ENCODE peak calls at places on chromosome 12, in eight cellular contexts. One of them, this sample, is unnamed.

GRCh38 chr12:2083561-2083960 is 30.8 kb downstream of the CACNA1C start:
- DNase-seq in bronchial epithelial cell: no peak
- DNase-seq in foreskin fibroblast: peak
- DNase-seq in endothelial cell: no peak
- DNase-seq in colonic mucosa: no peak
- DNase-seq in MM.1S: no peak
- DNase-seq in left ventricle myocardium inferior: no peak
- DNase-seq in neural crest cell: no peak
- DNase-seq in this sample: no peak

GRCh38 chr12:71312767-71313375 is 126.7 kb upstream of the LGR5 start:
- DNase-seq in left ventricle myocardium inferior: no peak
- DNase-seq in endothelial cell: no peak
- DNase-seq in bronchial epithelial cell: peak
- DNase-seq in MM.1S: no peak
- DNase-seq in colonic mucosa: no peak
- DNase-seq in neural crest cell: no peak
- DNase-seq in foreskin fibroblast: peak
- DNase-seq in this sample: no peak

GRCh38 chr12:93943766-93944165 is 204.6 kb upstream of the PLXNC1 start:
- DNase-seq in bronchial epithelial cell: peak
- DNase-seq in left ventricle myocardium inferior: no peak
- DNase-seq in foreskin fibroblast: peak
- DNase-seq in colonic mucosa: no peak
- DNase-seq in neural crest cell: no peak
- DNase-seq in endothelial cell: no peak
- DNase-seq in MM.1S: no peak
- DNase-seq in this sample: no peak

GRCh38 chr12:39402922-39403321 is 40.0 kb downstream of the KIF21A start:
- DNase-seq in neural crest cell: no peak
- DNase-seq in endothelial cell: no peak
- DNase-seq in MM.1S: no peak
- DNase-seq in foreskin fibroblast: no peak
- DNase-seq in bronchial epithelial cell: peak
- DNase-seq in left ventricle myocardium inferior: no peak
- DNase-seq in colonic mucosa: no peak
- DNase-seq in this sample: no peak

GRCh38 chr12:123941485-123942276 is 30.9 kb downstream of the CCDC92 start:
- DNase-seq in left ventricle myocardium inferior: no peak
- DNase-seq in foreskin fibroblast: peak
- DNase-seq in endothelial cell: no peak
- DNase-seq in bronchial epithelial cell: no peak
- DNase-seq in colonic mucosa: no peak
- DNase-seq in neural crest cell: no peak
- DNase-seq in MM.1S: no peak
- DNase-seq in this sample: no peak

GRCh38 chr12:97640826-97641225 is 178.2 kb downstream of the RMST start:
- DNase-seq in left ventricle myocardium inferior: no peak
- DNase-seq in bronchial epithelial cell: peak
- DNase-seq in colonic mucosa: no peak
- DNase-seq in MM.1S: no peak
- DNase-seq in neural crest cell: no peak
- DNase-seq in endothelial cell: no peak
- DNase-seq in foreskin fibroblast: no peak
- DNase-seq in this sample: no peak

GRCh38 chr12:83434600-83434999 is 747.9 kb downstream of the TMTC2 start:
- DNase-seq in neural crest cell: no peak
- DNase-seq in bronchial epithelial cell: peak
- DNase-seq in colonic mucosa: no peak
- DNase-seq in MM.1S: no peak
- DNase-seq in endothelial cell: no peak
- DNase-seq in left ventricle myocardium inferior: no peak
- DNase-seq in foreskin fibroblast: peak
- DNase-seq in this sample: no peak

GRCh38 chr12:57240069-57240921 is 10.7 kb downstream of the STAC3 start:
- DNase-seq in endothelial cell: no peak
- DNase-seq in bronchial epithelial cell: peak
- DNase-seq in neural crest cell: no peak
- DNase-seq in left ventricle myocardium inferior: peak
- DNase-seq in MM.1S: peak
- DNase-seq in foreskin fibroblast: peak
- DNase-seq in colonic mucosa: no peak
- DNase-seq in this sample: peak

GRCh38 chr12:118064608-118065007 is 3.6 kb upstream of the WSB2 start:
- DNase-seq in endothelial cell: peak
- DNase-seq in MM.1S: no peak
- DNase-seq in neural crest cell: no peak
- DNase-seq in bronchial epithelial cell: no peak
- DNase-seq in colonic mucosa: no peak
- DNase-seq in foreskin fibroblast: peak
- DNase-seq in left ventricle myocardium inferior: no peak
- DNase-seq in this sample: no peak

GRCh38 chr12:98296462-98297079 is 218.8 kb upstream of the TMPO start:
- DNase-seq in neural crest cell: peak
- DNase-seq in bronchial epithelial cell: no peak
- DNase-seq in MM.1S: peak
- DNase-seq in endothelial cell: no peak
- DNase-seq in foreskin fibroblast: no peak
- DNase-seq in left ventricle myocardium inferior: no peak
- DNase-seq in colonic mucosa: no peak
- DNase-seq in this sample: peak

GRCh38 chr12:68491204-68491960 is 119.3 kb upstream of the RAP1B start:
- DNase-seq in bronchial epithelial cell: no peak
- DNase-seq in colonic mucosa: no peak
- DNase-seq in MM.1S: no peak
- DNase-seq in endothelial cell: no peak
- DNase-seq in foreskin fibroblast: no peak
- DNase-seq in neural crest cell: no peak
- DNase-seq in left ventricle myocardium inferior: no peak
- DNase-seq in this sample: no peak

GRCh38 chr12:47807338-47807737 is 12.4 kb downstream of the HDAC7 start:
- DNase-seq in neural crest cell: no peak
- DNase-seq in foreskin fibroblast: no peak
- DNase-seq in colonic mucosa: no peak
- DNase-seq in bronchial epithelial cell: no peak
- DNase-seq in left ventricle myocardium inferior: peak
- DNase-seq in endothelial cell: no peak
- DNase-seq in MM.1S: no peak
- DNase-seq in this sample: no peak

GRCh38 chr12:84599539-84599938 is 313.1 kb downstream of the SLC6A15 start:
- DNase-seq in bronchial epithelial cell: peak
- DNase-seq in endothelial cell: no peak
- DNase-seq in left ventricle myocardium inferior: no peak
- DNase-seq in MM.1S: no peak
- DNase-seq in foreskin fibroblast: peak
- DNase-seq in colonic mucosa: no peak
- DNase-seq in neural crest cell: no peak
- DNase-seq in this sample: peak

GRCh38 chr12:100897240-100897639 is 102.7 kb downstream of the ANO4 start:
- DNase-seq in left ventricle myocardium inferior: no peak
- DNase-seq in endothelial cell: no peak
- DNase-seq in foreskin fibroblast: no peak
- DNase-seq in MM.1S: no peak
- DNase-seq in colonic mucosa: no peak
- DNase-seq in bronchial epithelial cell: no peak
- DNase-seq in neural crest cell: no peak
- DNase-seq in this sample: no peak

GRCh38 chr12:49540229-49541139 is 1.7 kb downstream of the KCNH3 start:
- DNase-seq in MM.1S: no peak
- DNase-seq in neural crest cell: no peak
- DNase-seq in endothelial cell: no peak
- DNase-seq in foreskin fibroblast: no peak
- DNase-seq in colonic mucosa: no peak
- DNase-seq in left ventricle myocardium inferior: no peak
- DNase-seq in bronchial epithelial cell: peak
- DNase-seq in this sample: no peak

GRCh38 chr12:127926004-127926403 is 341.0 kb upstream of the TMEM132C start:
- DNase-seq in colonic mucosa: no peak
- DNase-seq in left ventricle myocardium inferior: no peak
- DNase-seq in foreskin fibroblast: peak
- DNase-seq in bronchial epithelial cell: no peak
- DNase-seq in endothelial cell: no peak
- DNase-seq in MM.1S: no peak
- DNase-seq in neural crest cell: peak
- DNase-seq in this sample: no peak

GRCh38 chr12:56900583-56900982 is 33.6 kb downstream of the SDR9C7 start:
- DNase-seq in foreskin fibroblast: peak
- DNase-seq in MM.1S: no peak
- DNase-seq in left ventricle myocardium inferior: no peak
- DNase-seq in bronchial epithelial cell: peak
- DNase-seq in neural crest cell: no peak
- DNase-seq in colonic mucosa: no peak
- DNase-seq in endothelial cell: no peak
- DNase-seq in this sample: no peak

DNA sequence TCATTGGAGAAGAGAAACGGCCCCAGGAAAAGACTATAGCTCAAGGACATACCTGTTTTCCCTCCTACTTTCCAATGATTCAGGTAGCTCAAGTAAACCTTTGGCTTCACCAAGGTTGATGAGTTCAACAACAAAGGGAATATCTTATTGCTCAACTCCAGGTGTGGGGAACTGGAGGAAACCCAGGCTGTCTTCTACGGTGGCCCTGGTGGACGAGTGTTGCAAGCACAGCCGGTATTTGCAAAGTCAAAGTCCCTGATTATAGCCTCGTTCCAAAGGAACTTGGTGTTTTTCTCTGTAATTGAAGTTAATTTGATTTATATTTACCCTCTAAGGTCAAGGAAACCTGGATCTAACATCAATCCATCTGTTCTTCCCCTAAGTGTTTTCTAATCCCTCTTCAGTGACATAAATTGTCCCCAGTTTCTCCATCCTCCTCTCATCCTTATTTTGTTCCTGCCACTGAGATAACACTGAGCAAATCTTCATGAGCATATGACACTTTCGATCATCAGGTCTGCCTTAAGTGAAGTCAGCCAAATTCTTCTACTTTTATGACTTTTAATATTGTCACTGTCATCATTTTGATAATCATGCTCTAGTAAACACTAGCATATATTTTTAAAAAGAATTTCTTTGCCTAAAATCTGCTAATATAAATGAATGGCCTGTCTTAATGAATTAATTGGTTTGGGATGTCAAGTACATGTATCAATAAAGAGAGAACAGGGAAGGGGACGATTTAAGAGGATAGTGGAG is 174.6 kb upstream of the TBX3 start:
- DNase-seq in endothelial cell: no peak
- DNase-seq in MM.1S: no peak
- DNase-seq in left ventricle myocardium inferior: no peak
- DNase-seq in neural crest cell: no peak
- DNase-seq in foreskin fibroblast: no peak
- DNase-seq in bronchial epithelial cell: no peak
- DNase-seq in colonic mucosa: no peak
- DNase-seq in this sample: no peak
- TF ChIP-seq CTCF in endothelial cell: peak
- TF ChIP-seq CTCF in MM.1S: no peak
- TF ChIP-seq CTCF in left ventricle myocardium inferior: no peak
- TF ChIP-seq CTCF in neural crest cell: peak
- TF ChIP-seq CTCF in foreskin fibroblast: no peak
- TF ChIP-seq CTCF in bronchial epithelial cell: no peak
- TF ChIP-seq CTCF in colonic mucosa: no peak
- TF ChIP-seq CTCF in this sample: no peak

GRCh38 chr12:75623631-75624118 is 112.3 kb upstream of the KRR1 start:
- DNase-seq in endothelial cell: no peak
- DNase-seq in MM.1S: no peak
- DNase-seq in bronchial epithelial cell: peak
- DNase-seq in colonic mucosa: no peak
- DNase-seq in left ventricle myocardium inferior: no peak
- DNase-seq in foreskin fibroblast: peak
- DNase-seq in neural crest cell: no peak
- DNase-seq in this sample: peak
- TF ChIP-seq CTCF in endothelial cell: no peak
- TF ChIP-seq CTCF in MM.1S: no peak
- TF ChIP-seq CTCF in bronchial epithelial cell: peak
- TF ChIP-seq CTCF in colonic mucosa: no peak
- TF ChIP-seq CTCF in left ventricle myocardium inferior: peak
- TF ChIP-seq CTCF in foreskin fibroblast: peak
- TF ChIP-seq CTCF in neural crest cell: peak
- TF ChIP-seq CTCF in this sample: peak

DNA sequence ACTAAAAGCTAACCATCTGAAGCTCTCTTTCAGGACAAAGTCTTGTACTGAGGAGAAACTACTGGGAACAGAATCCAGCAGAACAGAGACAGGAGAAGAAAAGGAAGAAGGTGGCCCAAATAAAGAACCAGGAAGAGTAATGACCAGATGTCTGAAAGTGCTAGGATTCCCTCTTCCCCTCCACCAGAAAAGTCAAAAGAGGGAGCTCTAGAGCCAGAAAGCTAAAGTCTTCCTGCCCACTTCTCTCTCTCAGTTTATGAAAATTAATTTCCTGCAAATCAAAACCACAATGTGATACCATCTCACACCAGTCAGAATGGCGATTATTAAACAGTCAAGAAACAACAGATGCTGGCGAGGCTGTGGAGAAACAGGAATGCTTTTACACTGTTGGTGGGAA is 47.2 kb downstream of the SPPL3 start:
- DNase-seq in bronchial epithelial cell: peak
- DNase-seq in MM.1S: no peak
- DNase-seq in neural crest cell: no peak
- DNase-seq in left ventricle myocardium inferior: no peak
- DNase-seq in colonic mucosa: no peak
- DNase-seq in endothelial cell: no peak
- DNase-seq in foreskin fibroblast: peak
- DNase-seq in this sample: peak
- TF ChIP-seq CTCF in bronchial epithelial cell: peak
- TF ChIP-seq CTCF in MM.1S: peak
- TF ChIP-seq CTCF in neural crest cell: no peak
- TF ChIP-seq CTCF in left ventricle myocardium inferior: peak
- TF ChIP-seq CTCF in colonic mucosa: no peak
- TF ChIP-seq CTCF in endothelial cell: no peak
- TF ChIP-seq CTCF in foreskin fibroblast: peak
- TF ChIP-seq CTCF in this sample: peak

GRCh38 chr12:65822732-65823480 is 1.4 kb upstream of the HMGA2 start:
- DNase-seq in bronchial epithelial cell: peak
- DNase-seq in MM.1S: no peak
- DNase-seq in foreskin fibroblast: peak
- DNase-seq in endothelial cell: peak
- DNase-seq in colonic mucosa: peak
- DNase-seq in left ventricle myocardium inferior: no peak
- DNase-seq in neural crest cell: peak
- DNase-seq in this sample: peak
- TF ChIP-seq CTCF in bronchial epithelial cell: peak
- TF ChIP-seq CTCF in MM.1S: no peak
- TF ChIP-seq CTCF in foreskin fibroblast: no peak
- TF ChIP-seq CTCF in endothelial cell: no peak
- TF ChIP-seq CTCF in colonic mucosa: no peak
- TF ChIP-seq CTCF in left ventricle myocardium inferior: no peak
- TF ChIP-seq CTCF in neural crest cell: peak
- TF ChIP-seq CTCF in this sample: no peak

GRCh38 chr12:3964404-3964803 is 91.2 kb upstream of the PARP11 start:
- DNase-seq in foreskin fibroblast: peak
- DNase-seq in colonic mucosa: no peak
- DNase-seq in MM.1S: peak
- DNase-seq in endothelial cell: peak
- DNase-seq in left ventricle myocardium inferior: no peak
- DNase-seq in bronchial epithelial cell: no peak
- DNase-seq in neural crest cell: peak
- DNase-seq in this sample: no peak
- TF ChIP-seq CTCF in foreskin fibroblast: no peak
- TF ChIP-seq CTCF in colonic mucosa: no peak
- TF ChIP-seq CTCF in MM.1S: peak
- TF ChIP-seq CTCF in endothelial cell: no peak
- TF ChIP-seq CTCF in left ventricle myocardium inferior: peak
- TF ChIP-seq CTCF in bronchial epithelial cell: no peak
- TF ChIP-seq CTCF in neural crest cell: peak
- TF ChIP-seq CTCF in this sample: no peak

This sample was measured in Calu3.